ENCODE peak calls at places on chromosomes 13 and 19, in five cellular contexts. M, G, F, D and V are unnamed samples.
A peak's percentile ranks its signal among the peaks of the same experiment; 100 is the strongest.

GRCh38 chr13:110448230-110448629 is 113.3 kb downstream of the RAB20 start:
- DNase-seq in M (peak; percentile 82), G (no peak), F (no peak), D (no peak), V (no peak)

GRCh38 chr19:17654993-17655392 is 33.2 kb downstream of the UNC13A start:
- DNase-seq in M (peak; percentile 71), G (no peak), F (peak; percentile 39), D (peak; percentile 26), V (no peak)

GRCh38 chr19:58401825-58402433 is 6.5 kb downstream of the RNF225 start:
- DNase-seq in M (no peak), G (no peak), F (no peak), D (no peak), V (no peak)

GRCh38 chr13:52033039-52033438 is 8.5 kb downstream of the UTP14C start:
- DNase-seq in M (no peak), G (no peak), F (no peak), D (no peak), V (no peak)

GRCh38 chr13:44713793-44714469 is 137.8 kb upstream of the TSC22D1 start:
- DNase-seq in M (peak; percentile 88), G (no peak), F (peak; percentile 76), D (no peak), V (no peak)

GRCh38 chr13:29908917-29909755 is 58.7 kb upstream of the UBL3 start:
- DNase-seq in M (no peak), G (no peak), F (no peak), D (no peak), V (no peak)

GRCh38 chr19:41356984-41357739 is 3.4 kb upstream of the TGFB1 start:
- DNase-seq in M (no peak), G (no peak), F (no peak), D (peak; percentile 60), V (peak; percentile 75)

GRCh38 chr13:60837806-60838205 is 440.8 kb downstream of the TDRD3 start:
- DNase-seq in M (no peak), G (peak; percentile 6), F (no peak), D (no peak), V (no peak)

GRCh38 chr19:13329766-13330165 is 176.5 kb downstream of the CACNA1A start:
- DNase-seq in M (peak; percentile 16), G (no peak), F (no peak), D (no peak), V (no peak)

GRCh38 chr13:20831254-20831653 is 57.5 kb upstream of the EEF1AKMT1 start:
- DNase-seq in M (no peak), G (no peak), F (no peak), D (no peak), V (no peak)

GRCh38 chr13:20412761-20413355 is 112.8 kb downstream of the CRYL1 start:
- DNase-seq in M (no peak), G (peak; percentile 34), F (no peak), D (peak; percentile 50), V (peak; percentile 67)

GRCh38 chr19:52453324-52454094 is at the start of gene ZNF578:
- DNase-seq in M (peak; percentile 13), G (no peak), F (no peak), D (peak; percentile 82), V (peak; percentile 87)